ENCODE peak calls at places on chromosome 9, in five cellular contexts. Y is immature natural killer cell, L is fibroblast of pulmonary artery, E is NCI-H510A treated with DMSO at 0.1 percent for 48 hours, S is Caco-2. V is an unnamed sample.

GRCh38 chr9:113993838-113994540 is 84.1 kb downstream of the AMBP start:
- DNase-seq in Y (no peak), L (peak; percentile 90), E (peak; percentile 82), S (no peak), V (peak; percentile 80)

GRCh38 chr9:19161257-19162025 is 34.1 kb upstream of the PLIN2 start:
- DNase-seq in Y (peak; percentile 78), L (peak; percentile 98), E (no peak), S (peak; percentile 84), V (peak; percentile 47)

GRCh38 chr9:120110520-120110919 is 469.4 kb downstream of the CDK5RAP2 start:
- DNase-seq in Y (no peak), L (no peak), E (no peak), S (no peak), V (no peak)

GRCh38 chr9:65411336-65411735 is 126.3 kb upstream of the FOXD4L5 start:
- DNase-seq in Y (no peak), L (no peak), E (no peak), S (no peak), V (no peak)

GRCh38 chr9:14565352-14565956 is 127.8 kb downstream of the ZDHHC21 start:
- DNase-seq in Y (no peak), L (no peak), E (no peak), S (no peak), V (no peak)

GRCh38 chr9:115104908-115105307 is 13.0 kb downstream of the TNC start:
- DNase-seq in Y (no peak), L (no peak), E (no peak), S (no peak), V (no peak)

GRCh38 chr9:15485836-15486678 is 24.7 kb downstream of the PSIP1 start:
- DNase-seq in Y (peak; percentile 15), L (peak; percentile 46), E (no peak), S (peak; percentile 8), V (peak; percentile 15)

GRCh38 chr9:2477755-2478154 is 143.8 kb upstream of the VLDLR start:
- DNase-seq in Y (no peak), L (peak; percentile 65), E (no peak), S (no peak), V (peak; percentile 42)

GRCh38 chr9:112361602-112362001 is 18.3 kb upstream of the HSDL2 start:
- DNase-seq in Y (peak; percentile 45), L (peak; percentile 73), E (peak; percentile 46), S (peak; percentile 49), V (peak; percentile 63)

GRCh38 chr9:128946945-128947422 is 419 bp downstream of the DOLK start:
- DNase-seq in Y (no peak), L (peak; percentile 30), E (peak; percentile 17), S (no peak), V (peak; percentile 65)

GRCh38 chr9:96417610-96418073 is 528 bp downstream of the ZNF367 start:
- DNase-seq in Y (no peak), L (no peak), E (no peak), S (no peak), V (no peak)

GRCh38 chr9:28301281-28301680 is 728.0 kb upstream of the C9orf72 start:
- DNase-seq in Y (no peak), L (no peak), E (no peak), S (no peak), V (no peak)

GRCh38 chr9:69443178-69443577 is 118.2 kb downstream of the ENTREP1 start:
- DNase-seq in Y (no peak), L (no peak), E (peak; percentile 80), S (no peak), V (peak; percentile 79)

GRCh38 chr9:132978451-132979087 is at the start of gene GFI1B:
- DNase-seq in Y (no peak), L (no peak), E (peak; percentile 31), S (peak; percentile 23), V (peak; percentile 54)

GRCh38 chr9:121902483-121903135 is 190.5 kb downstream of the TTLL11 start:
- DNase-seq in Y (no peak), L (peak; percentile 95), E (no peak), S (no peak), V (no peak)